ENCODE peak calls at places on chromosomes 2 and 18, in four cellular contexts. N is body of pancreas, I is GM12864, Q is neural crest cell. O is an unnamed sample.
A peak's percentile ranks its signal among the peaks of the same experiment; 100 is the strongest.

GRCh38 chr2:88626171-88627054 is 851 bp downstream of the EIF2AK3 start:
- DNase-seq in N (peak; percentile 47), I (no peak), Q (peak; percentile 12), O (no peak)

GRCh38 chr2:28382755-28383154 is 9.9 kb upstream of the FOSL2 start:
- DNase-seq in N (no peak), I (no peak), Q (no peak), O (no peak)

GRCh38 chr2:232980683-232981082 is 32.4 kb downstream of the NGEF start:
- DNase-seq in N (no peak), I (no peak), Q (no peak), O (no peak)

GRCh38 chr18:26865557-26865956 is at the start of gene AQP4:
- DNase-seq in N (no peak), I (no peak), Q (no peak), O (no peak)

GRCh38 chr2:235859651-235860050 is 308.5 kb downstream of the GBX2 start:
- DNase-seq in N (no peak), I (no peak), Q (peak; percentile 25), O (no peak)

GRCh38 chr2:204031056-204031455 is 94.5 kb downstream of the ICOS start:
- DNase-seq in N (no peak), I (no peak), Q (no peak), O (no peak)

GRCh38 chr2:95274291-95275150 is at the start of gene PROM2:
- DNase-seq in N (peak; percentile 84), I (no peak), Q (no peak), O (no peak)

GRCh38 chr18:56238576-56238975 is 399.8 kb downstream of the TXNL1 start:
- DNase-seq in N (no peak), I (no peak), Q (no peak), O (no peak)

GRCh38 chr2:127205211-127206140 is 14.6 kb downstream of the CYP27C1 start:
- DNase-seq in N (no peak), I (no peak), Q (no peak), O (no peak)

GRCh38 chr2:219702796-219703545 is 75.5 kb downstream of the SLC4A3 start:
- DNase-seq in N (no peak), I (no peak), Q (no peak), O (no peak)

GRCh38 chr18:62388855-62389760 is 64.0 kb downstream of the TNFRSF11A start:
- DNase-seq in N (no peak), I (no peak), Q (no peak), O (no peak)

GRCh38 chr2:6073260-6074141 is 381.3 kb downstream of the SOX11 start:
- DNase-seq in N (no peak), I (no peak), Q (peak; percentile 48), O (no peak)

GRCh38 chr2:26634636-26635230 is 6.4 kb downstream of the CIB4 start:
- DNase-seq in N (no peak), I (no peak), Q (no peak), O (no peak)

GRCh38 chr2:37617119-37617892 is 54.1 kb downstream of the CDC42EP3 start:
- DNase-seq in N (no peak), I (no peak), Q (no peak), O (no peak)

GRCh38 chr2:224027070-224027469 is 12.0 kb downstream of the SERPINE2 start:
- DNase-seq in N (no peak), I (no peak), Q (no peak), O (no peak)

GRCh38 chr18:11004951-11005350 is 144.4 kb downstream of the PIEZO2 start:
- DNase-seq in N (no peak), I (no peak), Q (no peak), O (no peak)

GRCh38 chr18:58321986-58322385 is 278.0 kb downstream of the NEDD4L start:
- DNase-seq in N (peak; percentile 61), I (peak; percentile 55), Q (no peak), O (peak; percentile 73)

GRCh38 chr2:1503471-1504310 is 90.4 kb downstream of the TPO start:
- DNase-seq in N (no peak), I (no peak), Q (no peak), O (no peak)

GRCh38 chr2:219722276-219722883 is 95.0 kb downstream of the SLC4A3 start:
- DNase-seq in N (no peak), I (no peak), Q (no peak), O (no peak)

GRCh38 chr2:217685255-217685605 is 317.6 kb downstream of the TNS1 start:
- DNase-seq in N (peak; percentile 13), I (no peak), Q (no peak), O (no peak)

GRCh38 chr2:27724905-27725693 is 46.4 kb upstream of the MRPL33 start:
- DNase-seq in N (no peak), I (no peak), Q (no peak), O (no peak)

GRCh38 chr2:53202063-53202462 is 565.5 kb upstream of the CHAC2 start:
- DNase-seq in N (peak; percentile 72), I (no peak), Q (no peak), O (no peak)

GRCh38 chr18:50297621-50298442 is 10.3 kb upstream of the CXXC1 start:
- DNase-seq in N (peak; percentile 84), I (peak; percentile 76), Q (peak; percentile 51), O (peak; percentile 88)

GRCh38 chr2:148746973-148747372 is 102.4 kb downstream of the EPC2 start:
- DNase-seq in N (no peak), I (no peak), Q (no peak), O (no peak)

GRCh38 chr2:16016282-16016681 is 75.9 kb downstream of the MYCN start:
- DNase-seq in N (no peak), I (no peak), Q (no peak), O (no peak)

GRCh38 chr2:113083311-113083710 is 15.5 kb downstream of the IL1F10 start:
- DNase-seq in N (no peak), I (no peak), Q (no peak), O (no peak)

GRCh38 chr18:42030586-42031182 is 75.7 kb downstream of the PIK3C3 start:
- DNase-seq in N (no peak), I (no peak), Q (peak; percentile 12), O (no peak)

GRCh38 chr18:3611313-3612038 is 161.5 kb downstream of the TGIF1 start:
- DNase-seq in N (no peak), I (no peak), Q (no peak), O (no peak)

GRCh38 chr2:59655809-59656208 is 897.6 kb downstream of the BCL11A start:
- DNase-seq in N (no peak), I (no peak), Q (no peak), O (no peak)

GRCh38 chr2:192247456-192247855 is 52.7 kb upstream of the TMEFF2 start:
- DNase-seq in N (no peak), I (no peak), Q (no peak), O (no peak)

GRCh38 chr2:209936106-209936663 is 66.3 kb upstream of the RPE start:
- DNase-seq in N (peak; percentile 28), I (no peak), Q (no peak), O (no peak)

GRCh38 chr2:30149513-30149912 is 2.7 kb downstream of the YPEL5 start:
- DNase-seq in N (no peak), I (no peak), Q (no peak), O (no peak)

DNA sequence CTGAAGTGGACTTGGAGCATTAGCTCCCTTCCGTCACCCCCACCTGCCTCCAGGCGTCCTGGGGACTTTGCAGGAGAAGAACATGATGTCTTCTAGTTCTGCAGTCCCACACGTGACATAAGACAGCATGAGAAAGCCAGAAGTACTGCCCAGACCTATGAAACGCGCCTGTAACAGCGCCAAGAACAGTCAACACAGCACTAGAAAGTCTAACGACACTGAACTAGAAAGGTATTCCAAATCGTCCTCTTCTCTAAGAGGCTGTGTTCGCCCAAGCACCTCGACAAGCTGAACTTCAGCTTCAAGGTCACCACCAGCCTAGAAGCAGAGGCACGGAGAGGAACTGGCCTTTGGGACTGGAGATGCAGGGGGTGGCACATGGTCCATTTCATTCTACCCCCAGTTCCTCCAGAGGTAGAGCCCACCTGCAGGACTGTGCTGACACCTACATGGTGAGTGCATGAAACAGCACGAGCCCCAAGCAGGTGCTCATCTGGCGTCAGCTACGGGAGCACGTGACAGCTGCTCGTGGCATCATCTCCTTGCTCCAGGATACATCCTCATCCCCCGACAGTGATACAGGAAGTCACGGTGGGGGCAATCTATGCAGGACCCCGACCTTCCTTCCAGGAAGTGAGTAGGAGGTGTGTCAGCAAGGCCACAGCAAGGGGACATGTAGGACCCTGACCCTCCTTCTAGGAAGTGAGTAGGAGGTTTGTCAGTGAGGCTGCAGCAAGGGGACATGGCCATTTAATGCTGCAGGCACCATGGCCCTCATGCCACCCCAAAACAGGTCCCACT is 3.7 kb downstream of the HDAC4 start:
- DNase-seq in N (peak; percentile 51), I (no peak), Q (no peak), O (no peak)
- TF ChIP-seq CTCF in N (peak; percentile 42), I (peak; percentile 20), Q (no peak), O (peak; percentile 29)

GRCh38 chr2:198961555-198961954 is 496.2 kb downstream of the SATB2 start:
- DNase-seq in N (no peak), I (no peak), Q (no peak), O (no peak)
- TF ChIP-seq CTCF in N (no peak), I (peak; percentile 12), Q (peak; percentile 33), O (no peak)

GRCh38 chr2:8622199-8622911 is 59.5 kb upstream of the ID2 start:
- DNase-seq in N (no peak), I (no peak), Q (no peak), O (no peak)
- TF ChIP-seq CTCF in N (no peak), I (no peak), Q (no peak), O (no peak)

GRCh38 chr2:44772131-44772530 is 169.4 kb upstream of the SIX3 start:
- DNase-seq in N (no peak), I (no peak), Q (no peak), O (no peak)
- TF ChIP-seq CTCF in N (no peak), I (no peak), Q (no peak), O (no peak)